ENCODE peak calls at places on chromosome 11, in nine cellular contexts. X, B, L, N, R, C, W, K and Z are unnamed samples.

GRCh38 chr11:3022982-3023381 is 30.9 kb upstream of the NAP1L4 start:
- DNase-seq in K (no peak), C (no peak), X (no peak), N (no peak), W (no peak), B (no peak), R (no peak), L (no peak), Z (no peak)

GRCh38 chr11:326842-327580 is 6.4 kb upstream of the IFITM3 start:
- DNase-seq in W (no peak), L (peak), K (peak), B (no peak), R (no peak), N (no peak), C (peak), X (peak), Z (peak)

GRCh38 chr11:58922475-58922874 is 16.8 kb upstream of the GLYATL1 start:
- DNase-seq in R (no peak), K (no peak), C (no peak), B (no peak), W (no peak), L (no peak), X (no peak), N (no peak), Z (no peak)

GRCh38 chr11:85787809-85788805 is 22.8 kb downstream of the SYTL2 start:
- DNase-seq in W (no peak), K (no peak), X (no peak), B (no peak), N (peak), C (peak), L (no peak), R (no peak), Z (no peak)

GRCh38 chr11:18492888-18493287 is 33.9 kb downstream of the TSG101 start:
- DNase-seq in L (no peak), R (no peak), N (no peak), B (no peak), X (no peak), C (no peak), W (no peak), K (no peak), Z (no peak)

GRCh38 chr11:69383372-69383771 is 89.4 kb downstream of the MYEOV start:
- DNase-seq in K (no peak), L (no peak), C (no peak), X (peak), W (no peak), N (no peak), R (peak), B (no peak), Z (peak)

GRCh38 chr11:126123686-126124085 is 61.0 kb upstream of the CDON start:
- DNase-seq in L (no peak), B (no peak), X (no peak), K (no peak), N (no peak), W (no peak), C (no peak), R (no peak), Z (no peak)

GRCh38 chr11:24679686-24680318 is 182.9 kb downstream of the LUZP2 start:
- DNase-seq in N (no peak), K (no peak), X (no peak), B (no peak), R (no peak), L (no peak), C (no peak), W (peak), Z (no peak)

GRCh38 chr11:118156531-118157185 is 4.0 kb upstream of the SCN4B start:
- DNase-seq in X (no peak), C (no peak), R (no peak), N (no peak), L (no peak), K (no peak), B (no peak), W (no peak), Z (no peak)

GRCh38 chr11:33463059-33463458 is 205.9 kb downstream of the HIPK3 start:
- DNase-seq in R (no peak), W (no peak), X (no peak), B (no peak), C (no peak), N (no peak), K (no peak), L (no peak), Z (no peak)

GRCh38 chr11:98062714-98063113 is 958.0 kb upstream of the CNTN5 start:
- DNase-seq in B (no peak), L (no peak), N (no peak), C (no peak), R (no peak), X (no peak), K (no peak), W (no peak), Z (no peak)

GRCh38 chr11:46295312-46295995 is 18.0 kb downstream of the CREB3L1 start:
- DNase-seq in L (peak), K (peak), W (peak), X (peak), C (peak), R (no peak), N (no peak), B (no peak), Z (peak)

GRCh38 chr11:125566235-125566634 is 3.0 kb upstream of the EI24 start:
- DNase-seq in L (peak), K (no peak), R (no peak), C (no peak), N (no peak), W (no peak), X (no peak), B (no peak), Z (no peak)

GRCh38 chr11:77113382-77114088 is 10.9 kb downstream of the OMP start:
- DNase-seq in B (no peak), X (peak), L (no peak), W (peak), R (no peak), N (peak), K (peak), C (no peak), Z (no peak)

GRCh38 chr11:88402192-88402715 is 64.7 kb upstream of the CTSC start:
- DNase-seq in B (no peak), R (no peak), W (no peak), X (no peak), L (no peak), C (no peak), N (peak), K (no peak), Z (no peak)

GRCh38 chr11:128550967-128551522 is 36.3 kb downstream of the ETS1 start:
- DNase-seq in X (no peak), K (no peak), W (no peak), N (no peak), L (no peak), R (no peak), C (no peak), B (no peak), Z (no peak)

GRCh38 chr11:69662021-69662698 is 13.0 kb downstream of the LTO1 start:
- DNase-seq in L (peak), B (no peak), X (no peak), K (no peak), R (no peak), W (no peak), C (no peak), N (no peak), Z (peak)

GRCh38 chr11:69297225-69297925 is 3.4 kb downstream of the MYEOV start:
- DNase-seq in K (peak), X (peak), W (peak), B (peak), N (peak), C (peak), R (peak), L (peak), Z (peak)

GRCh38 chr11:2316169-2316962 is 14.6 kb downstream of the TSPAN32 start:
- DNase-seq in K (peak), L (peak), R (peak), N (no peak), B (no peak), W (no peak), C (no peak), X (peak), Z (peak)

GRCh38 chr11:67409261-67409666 is 5.4 kb downstream of the TBC1D10C start:
- DNase-seq in W (no peak), K (no peak), L (no peak), N (no peak), B (no peak), X (peak), R (no peak), C (peak), Z (peak)

GRCh38 chr11:118247041-118247440 is 5.1 kb downstream of the MPZL3 start:
- DNase-seq in X (no peak), W (no peak), B (no peak), C (no peak), K (no peak), N (no peak), L (no peak), R (no peak), Z (no peak)

GRCh38 chr11:35968386-35969088 is 24.7 kb downstream of the LDLRAD3 start:
- DNase-seq in N (no peak), L (no peak), X (no peak), W (no peak), C (no peak), R (no peak), K (no peak), B (no peak), Z (no peak)

GRCh38 chr11:130666781-130667251 is 218.4 kb downstream of the ADAMTS15 start:
- DNase-seq in N (no peak), K (no peak), X (no peak), B (no peak), C (no peak), L (no peak), W (no peak), R (no peak), Z (no peak)

GRCh38 chr11:5631969-5632635 is 7.3 kb downstream of the TRIM34 start:
- DNase-seq in K (no peak), B (no peak), N (no peak), X (no peak), R (no peak), C (no peak), W (no peak), L (no peak), Z (no peak)
- TF ChIP-seq POLR2A in K (no peak), B (no peak), N (no peak), X (no peak), R (no peak), C (no peak), W (no peak), L (no peak), Z (no peak)

GRCh38 chr11:103091441-103091809 is 535 bp downstream of the DCUN1D5 start:
- DNase-seq in N (peak), R (peak), B (no peak), L (peak), W (peak), C (peak), K (peak), X (peak), Z (peak)

GRCh38 chr11:103086461-103086860 is 5.5 kb downstream of the DCUN1D5 start:
- DNase-seq in N (no peak), B (no peak), C (no peak), X (no peak), R (no peak), K (peak), L (no peak), W (no peak), Z (no peak)

GRCh38 chr11:103091024-103091423 is 936 bp downstream of the DCUN1D5 start:
- DNase-seq in K (peak), X (no peak), C (no peak), R (no peak), B (no peak), L (no peak), N (peak), W (no peak), Z (no peak)

GRCh38 chr11:103097279-103097678 is 5.3 kb upstream of the DCUN1D5 start:
- DNase-seq in B (no peak), L (no peak), C (no peak), R (no peak), N (no peak), X (no peak), W (no peak), K (no peak), Z (no peak)

GRCh38 chr11:103091810-103092524 is at the start of gene DCUN1D5:
- DNase-seq in W (peak), B (peak), X (peak), R (peak), N (peak), C (peak), L (peak), K (peak), Z (peak)
- TF ChIP-seq POLR2A in W (peak), B (peak), X (no peak), R (no peak), N (peak), C (peak), L (peak), K (peak), Z (peak)

GRCh38 chr11:7688238-7688826 is 15.0 kb upstream of the CYB5R2 start:
- DNase-seq in B (peak), N (peak), W (no peak), L (no peak), K (no peak), C (no peak), R (no peak), X (no peak), Z (no peak)

GRCh38 chr11:7690648-7691047 is 15.6 kb downstream of the OVCH2 start:
- DNase-seq in N (no peak), R (no peak), X (no peak), C (no peak), W (no peak), K (no peak), B (no peak), L (no peak), Z (no peak)

GRCh38 chr11:7689239-7689638 is 15.9 kb upstream of the CYB5R2 start:
- DNase-seq in R (no peak), B (no peak), W (no peak), L (no peak), N (no peak), K (no peak), C (no peak), X (no peak), Z (no peak)

GRCh38 chr11:7694953-7695271 is 11.4 kb downstream of the OVCH2 start:
- DNase-seq in N (no peak), B (no peak), W (no peak), X (no peak), K (no peak), C (no peak), R (no peak), L (no peak), Z (no peak)

GRCh38 chr11:7691759-7692334 is 14.4 kb downstream of the OVCH2 start:
- DNase-seq in K (no peak), C (no peak), L (no peak), N (no peak), R (no peak), X (no peak), W (no peak), B (no peak), Z (no peak)
- TF ChIP-seq POLR2A in K (no peak), C (no peak), L (no peak), N (no peak), R (no peak), X (no peak), W (no peak), B (no peak), Z (no peak)

DNA sequence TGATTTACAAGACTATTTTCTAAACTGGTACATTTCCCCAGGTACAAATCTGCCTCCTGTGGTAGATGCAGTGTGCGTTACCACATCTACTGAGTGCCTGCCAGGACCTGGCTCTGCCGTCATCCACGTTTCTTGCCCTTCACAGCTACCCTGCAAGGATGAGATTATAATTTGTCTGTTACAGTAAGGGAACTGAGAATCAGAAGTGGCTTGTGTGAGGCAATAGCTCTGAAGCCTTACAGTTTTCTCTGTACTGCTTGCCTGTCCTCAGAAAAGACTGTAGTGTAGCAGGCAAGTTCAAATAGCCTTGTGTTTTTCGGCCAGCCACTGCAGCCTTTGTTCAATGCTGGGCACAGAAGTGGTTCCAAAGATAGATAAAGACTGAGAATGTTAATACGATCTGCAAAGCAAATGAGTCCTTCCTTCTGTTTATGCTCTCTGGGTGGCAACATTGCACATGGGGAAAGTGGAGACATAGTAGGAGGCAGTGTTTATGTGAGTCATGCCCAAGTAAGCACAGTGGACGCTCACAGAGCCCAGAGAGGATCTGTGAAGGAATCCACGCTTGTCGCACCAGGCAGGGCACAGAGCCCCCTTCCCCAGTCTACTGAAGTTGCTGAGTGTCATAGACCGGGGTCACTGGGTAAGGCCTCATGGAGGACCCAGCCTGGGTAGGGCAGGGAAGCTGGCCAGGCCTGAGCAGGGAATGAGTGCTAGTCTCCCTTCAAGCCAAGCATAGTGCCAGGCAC is 49.1 kb downstream of the MICAL2 start:
- DNase-seq in B (no peak), C (no peak), L (no peak), X (no peak), K (peak), R (no peak), N (peak), W (peak), Z (no peak)
- TF ChIP-seq POLR2A in B (no peak), C (no peak), L (no peak), X (no peak), K (no peak), R (no peak), N (no peak), W (no peak), Z (no peak)

GRCh38 chr11:7520011-7520942 is 6.5 kb downstream of the PPFIBP2 start:
- DNase-seq in R (no peak), K (no peak), W (no peak), L (no peak), B (no peak), C (no peak), N (no peak), X (no peak), Z (no peak)
- TF ChIP-seq POLR2A in R (no peak), K (no peak), W (no peak), L (no peak), B (no peak), C (no peak), N (no peak), X (no peak), Z (no peak)

DNA sequence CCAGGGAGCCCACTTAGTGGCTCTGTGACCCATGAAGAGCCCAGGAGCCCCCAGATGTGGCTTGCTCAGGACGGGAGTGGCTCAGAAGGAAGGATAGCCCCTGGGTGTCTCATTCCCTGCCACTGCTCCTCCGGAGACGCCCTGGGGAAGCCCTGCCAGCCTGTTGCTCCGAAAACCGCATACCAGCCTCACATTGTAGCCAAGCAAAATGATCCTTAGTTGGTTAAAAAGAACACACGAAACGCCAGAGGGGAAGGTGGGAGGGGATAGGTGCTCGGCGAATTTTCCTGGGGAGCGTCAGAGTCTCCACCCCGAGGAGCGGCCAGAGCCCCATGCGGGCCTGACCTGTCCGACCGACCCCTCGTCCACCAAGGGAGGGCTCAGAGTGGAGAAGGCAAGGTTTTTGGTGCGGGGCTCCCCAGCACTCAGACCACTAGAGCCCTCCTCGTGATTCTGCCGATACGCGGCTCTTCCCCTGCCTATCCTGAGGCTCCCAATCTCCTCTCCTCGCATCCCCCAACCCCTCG is 39.5 kb downstream of the DIXDC1 start:
- DNase-seq in L (no peak), R (no peak), X (no peak), K (no peak), C (no peak), B (no peak), W (no peak), N (no peak), Z (no peak)
- TF ChIP-seq POLR2A in L (no peak), R (no peak), X (no peak), K (no peak), C (no peak), B (no peak), W (no peak), N (no peak), Z (no peak)

GRCh38 chr11:65503606-65503922 is 4.7 kb downstream of the MALAT1 start:
- DNase-seq in L (no peak), W (no peak), N (no peak), K (no peak), C (no peak), X (no peak), R (no peak), B (no peak), Z (no peak)

GRCh38 chr11:65502852-65503603 is 4.2 kb downstream of the MALAT1 start:
- DNase-seq in B (no peak), N (peak), L (no peak), X (no peak), K (peak), W (no peak), R (no peak), C (no peak), Z (no peak)

GRCh38 chr11:65504671-65505433 is 6.0 kb downstream of the MALAT1 start:
- DNase-seq in C (no peak), L (no peak), N (peak), R (no peak), K (no peak), W (no peak), B (no peak), X (no peak), Z (no peak)

GRCh38 chr11:65505434-65506315 is 6.8 kb downstream of the MALAT1 start:
- DNase-seq in L (no peak), K (no peak), C (no peak), W (no peak), N (peak), R (no peak), B (no peak), X (no peak), Z (no peak)

DNA sequence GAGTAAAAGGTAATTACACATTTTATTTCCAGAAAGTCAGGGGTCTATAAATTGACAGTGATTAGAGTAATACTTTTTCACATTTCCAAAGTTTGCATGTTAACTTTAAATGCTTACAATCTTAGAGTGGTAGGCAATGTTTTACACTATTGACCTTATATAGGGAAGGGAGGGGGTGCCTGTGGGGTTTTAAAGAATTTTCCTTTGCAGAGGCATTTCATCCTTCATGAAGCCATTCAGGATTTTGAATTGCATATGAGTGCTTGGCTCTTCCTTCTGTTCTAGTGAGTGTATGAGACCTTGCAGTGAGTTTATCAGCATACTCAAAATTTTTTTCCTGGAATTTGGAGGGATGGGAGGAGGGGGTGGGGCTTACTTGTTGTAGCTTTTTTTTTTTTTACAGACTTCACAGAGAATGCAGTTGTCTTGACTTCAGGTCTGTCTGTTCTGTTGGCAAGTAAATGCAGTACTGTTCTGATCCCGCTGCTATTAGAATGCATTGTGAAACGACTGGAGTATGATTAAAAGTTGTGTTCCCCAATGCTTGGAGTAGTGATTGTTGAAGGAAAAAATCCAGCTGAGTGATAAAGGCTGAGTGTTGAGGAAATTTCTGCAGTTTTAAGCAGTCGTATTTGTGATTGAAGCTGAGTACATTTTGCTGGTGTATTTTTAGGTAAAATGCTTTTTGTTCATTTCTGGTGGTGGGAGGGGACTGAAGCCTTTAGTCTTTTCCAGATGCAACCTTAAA is 5.3 kb downstream of the MALAT1 start:
- DNase-seq in W (no peak), K (peak), X (no peak), L (no peak), C (no peak), R (no peak), B (no peak), N (peak), Z (no peak)
- TF ChIP-seq POLR2A in W (no peak), K (peak), X (no peak), L (peak), C (peak), R (peak), B (no peak), N (no peak), Z (peak)

GRCh38 chr11:61814242-61814957 is 2.4 kb downstream of the FADS1 start:
- DNase-seq in W (no peak), C (peak), X (no peak), K (peak), L (peak), B (peak), N (peak), R (no peak), Z (no peak)

GRCh38 chr11:61814958-61815789 is 1.6 kb downstream of the FADS1 start:
- DNase-seq in K (peak), L (peak), R (peak), X (peak), B (peak), W (peak), N (peak), C (peak), Z (peak)

GRCh38 chr11:61817471-61818202 is 834 bp upstream of the FADS1 start:
- DNase-seq in C (no peak), R (no peak), B (no peak), W (no peak), L (no peak), X (no peak), K (no peak), N (no peak), Z (no peak)

GRCh38 chr11:61816736-61817455 is at the start of gene FADS1:
- DNase-seq in L (peak), N (peak), C (peak), K (peak), B (peak), W (peak), X (peak), R (peak), Z (peak)

GRCh38 chr11:61815790-61816735 is 740 bp downstream of the FADS1 start:
- DNase-seq in X (peak), L (peak), R (no peak), K (peak), W (peak), B (peak), N (peak), C (peak), Z (peak)
- TF ChIP-seq POLR2A in X (no peak), L (no peak), R (no peak), K (no peak), W (peak), B (no peak), N (no peak), C (no peak), Z (no peak)